ENCODE peak calls at places on chromosome 2, in four cellular contexts. One of them, this sample, is unnamed.

GRCh38 chr2:180319586-180320405 is 312.7 kb upstream of the CWC22 start:
- DNase-seq in K562: no peak
- DNase-seq in HCT116: no peak
- DNase-seq in HepG2: no peak
- DNase-seq in this sample: no peak

GRCh38 chr2:157302492-157303099 is 23.0 kb downstream of the ERMN start:
- DNase-seq in K562: peak; percentile 71
- DNase-seq in HCT116: peak; percentile 13
- DNase-seq in HepG2: peak; percentile 56
- DNase-seq in this sample: peak; percentile 37

GRCh38 chr2:63078852-63079606 is 28.4 kb downstream of the OTX1 start:
- DNase-seq in K562: peak; percentile 24
- DNase-seq in HepG2: peak; percentile 61
- DNase-seq in HCT116: peak; percentile 23
- DNase-seq in this sample: peak; percentile 10

GRCh38 chr2:227376911-227377396 is 2.2 kb downstream of the TM4SF20 start:
- DNase-seq in K562: no peak
- DNase-seq in HepG2: no peak
- DNase-seq in HCT116: no peak
- DNase-seq in this sample: no peak

GRCh38 chr2:73260338-73260984 is 23.8 kb downstream of the FBXO41 start:
- DNase-seq in HepG2: peak; percentile 72
- DNase-seq in K562: peak; percentile 80
- DNase-seq in HCT116: no peak
- DNase-seq in this sample: peak; percentile 74

GRCh38 chr2:163348843-163349395 is 386.9 kb downstream of the FIGN start:
- DNase-seq in HepG2: peak; percentile 34
- DNase-seq in K562: no peak
- DNase-seq in HCT116: peak; percentile 67
- DNase-seq in this sample: no peak

GRCh38 chr2:240499309-240500301 is 58.2 kb downstream of the ANKMY1 start:
- DNase-seq in HCT116: no peak
- DNase-seq in HepG2: no peak
- DNase-seq in K562: no peak
- DNase-seq in this sample: peak; percentile 24

GRCh38 chr2:206799083-206799482 is 33.7 kb downstream of the FASTKD2 start:
- DNase-seq in HepG2: no peak
- DNase-seq in HCT116: no peak
- DNase-seq in K562: no peak
- DNase-seq in this sample: no peak

GRCh38 chr2:177392373-177393246 is at the start of gene AGPS:
- DNase-seq in HepG2: peak; percentile 73
- DNase-seq in HCT116: peak; percentile 51
- DNase-seq in K562: peak; percentile 83
- DNase-seq in this sample: peak; percentile 92

GRCh38 chr2:15582153-15582552 is 9.5 kb upstream of the DDX1 start:
- DNase-seq in HCT116: no peak
- DNase-seq in HepG2: no peak
- DNase-seq in K562: no peak
- DNase-seq in this sample: no peak

GRCh38 chr2:15579641-15580040 is 12.0 kb upstream of the DDX1 start:
- DNase-seq in HCT116: no peak
- DNase-seq in HepG2: peak; percentile 25
- DNase-seq in K562: no peak
- DNase-seq in this sample: no peak

GRCh38 chr2:15580451-15580850 is 11.2 kb upstream of the DDX1 start:
- DNase-seq in K562: no peak
- DNase-seq in HepG2: no peak
- DNase-seq in HCT116: no peak
- DNase-seq in this sample: no peak

GRCh38 chr2:15571729-15572128 is 10.6 kb upstream of the NBAS start:
- DNase-seq in HCT116: no peak
- DNase-seq in HepG2: peak; percentile 25
- DNase-seq in K562: no peak
- DNase-seq in this sample: no peak

GRCh38 chr2:15577071-15577706 is 14.5 kb upstream of the DDX1 start:
- DNase-seq in K562: peak; percentile 69
- DNase-seq in HCT116: peak; percentile 69
- DNase-seq in HepG2: peak; percentile 85
- DNase-seq in this sample: peak; percentile 73
- TF ChIP-seq ELF1 in K562: no peak
- TF ChIP-seq ELF1 in HCT116: no peak
- TF ChIP-seq ELF1 in HepG2: no peak
- TF ChIP-seq ELF1 in this sample: no peak

GRCh38 chr2:16481342-16481741 is 184.3 kb downstream of the CYRIA start:
- DNase-seq in HepG2: no peak
- DNase-seq in K562: no peak
- DNase-seq in HCT116: no peak
- DNase-seq in this sample: no peak
- TF ChIP-seq CTCF in HepG2: no peak
- TF ChIP-seq CTCF in K562: no peak
- TF ChIP-seq CTCF in HCT116: no peak
- TF ChIP-seq CTCF in this sample: no peak

DNA sequence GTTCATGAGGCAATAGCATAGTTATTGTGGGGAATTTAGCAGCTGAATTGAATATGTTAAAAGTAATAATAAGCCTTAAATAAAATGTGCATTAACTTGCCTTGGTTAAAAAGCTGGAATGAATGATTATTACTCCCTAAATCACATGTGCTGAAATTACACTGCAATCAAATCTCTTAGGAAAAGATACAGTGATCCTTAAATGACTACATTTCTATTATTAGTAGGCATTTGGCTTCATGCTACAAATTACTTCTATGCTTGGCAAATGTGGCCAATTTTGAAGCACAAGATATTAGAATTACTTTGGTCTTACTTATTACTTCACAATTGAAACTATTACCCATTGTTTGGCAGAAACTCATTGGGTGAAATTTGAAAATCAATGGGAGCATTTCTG is 5.4 kb downstream of the RND3 start:
- DNase-seq in HepG2: no peak
- DNase-seq in HCT116: no peak
- DNase-seq in K562: no peak
- DNase-seq in this sample: no peak
- H3K4me2 ChIP-seq in HepG2: no peak overlapping the region
- H3K4me2 ChIP-seq in HCT116: peak overlapping the region; percentile 79
- H3K4me2 ChIP-seq in K562: no peak overlapping the region
- H3K4me2 ChIP-seq in this sample: peak overlapping the region; percentile 95

DNA sequence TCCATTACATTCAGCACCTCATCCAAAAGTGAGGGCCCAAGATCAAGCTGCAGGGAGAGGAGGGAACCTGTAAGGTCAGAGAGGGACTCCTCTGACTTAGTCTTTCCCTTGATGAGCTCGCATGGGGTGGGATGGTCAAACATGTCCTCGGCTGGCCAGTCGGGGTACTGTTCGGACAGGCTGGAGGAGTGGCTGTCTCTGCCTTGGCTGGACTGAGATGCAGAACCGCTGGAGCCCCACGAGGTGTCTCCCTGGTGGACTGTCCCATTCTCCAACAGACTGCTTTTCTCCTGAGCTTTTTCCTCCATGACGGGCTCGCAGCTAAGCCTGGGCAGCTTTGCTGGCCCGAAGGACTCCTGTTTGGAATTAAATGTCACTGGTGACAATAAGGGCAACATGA is 25.6 kb downstream of the CDC42EP3 start:
- DNase-seq in K562: no peak
- DNase-seq in HepG2: peak; percentile 42
- DNase-seq in HCT116: no peak
- DNase-seq in this sample: no peak
- TF ChIP-seq ELF1 in K562: no peak
- TF ChIP-seq ELF1 in HepG2: no peak
- TF ChIP-seq ELF1 in HCT116: no peak
- TF ChIP-seq ELF1 in this sample: no peak

DNA sequence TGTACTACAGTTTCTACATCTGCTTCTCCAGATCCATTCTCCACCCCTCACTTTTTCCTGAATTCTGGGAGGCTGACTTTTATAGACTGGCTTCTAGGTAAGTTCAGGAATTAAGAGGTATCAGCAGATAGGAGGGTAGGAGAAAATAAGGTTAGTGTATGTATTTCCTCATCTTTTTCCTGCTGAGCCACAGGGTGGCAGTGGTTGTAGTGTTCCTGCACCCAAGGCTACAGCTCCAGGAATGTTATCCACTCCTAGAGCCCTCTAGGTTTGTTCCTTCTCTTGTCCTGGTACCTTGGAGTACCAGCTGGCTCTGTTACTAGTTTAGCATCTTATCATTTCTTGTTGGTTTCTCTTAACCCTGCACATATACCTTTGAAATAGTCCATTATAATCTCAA is 40.7 kb upstream of the C2orf66 start:
- DNase-seq in HepG2: peak; percentile 14
- DNase-seq in HCT116: no peak
- DNase-seq in K562: no peak
- DNase-seq in this sample: peak; percentile 21
- TF ChIP-seq CTCF in HepG2: peak; percentile 32
- TF ChIP-seq CTCF in HCT116: peak; percentile 27
- TF ChIP-seq CTCF in K562: peak; percentile 28
- TF ChIP-seq CTCF in this sample: peak; percentile 50

GRCh38 chr2:64970495-64970894 is 18.7 kb upstream of the SLC1A4 start:
- DNase-seq in HepG2: no peak
- DNase-seq in K562: no peak
- DNase-seq in HCT116: no peak
- DNase-seq in this sample: no peak
- H3K4me2 ChIP-seq in HepG2: no peak overlapping the region
- H3K4me2 ChIP-seq in K562: no peak overlapping the region
- H3K4me2 ChIP-seq in HCT116: no peak overlapping the region
- H3K4me2 ChIP-seq in this sample: no peak overlapping the region

GRCh38 chr2:236714061-236714460 is 144.4 kb downstream of the ACKR3 start:
- DNase-seq in HepG2: no peak
- DNase-seq in HCT116: no peak
- DNase-seq in K562: no peak
- DNase-seq in this sample: no peak
- TF ChIP-seq ELF1 in HepG2: no peak
- TF ChIP-seq ELF1 in HCT116: no peak
- TF ChIP-seq ELF1 in K562: no peak
- TF ChIP-seq ELF1 in this sample: no peak